ENCODE peak calls at places on chromosomes 11 and 22, in ten cellular contexts. M is COR-L47; J is stimulated activated CD4-positive, alpha-beta T cell treated with anti-CD3 and anti-CD28 coated beads, Interleukin-4, amount 100 ng/mL, for 1 hour; P is A549; C is iris pigment epithelial cell; I is heart left ventricle; R is stimulated activated CD8-positive, alpha-beta memory T cell treated with anti-CD3 and anti-CD28 coated beads, Interleukin-2, amount 100 ng/mL, for 48 hours; E is RCC 7860; W is small intestine; N is activated gamma-delta T cell. F is an unnamed sample.

GRCh38 chr11:5151713-5152153 is 2.8 kb downstream of the OR52A1 start:
- DNase-seq in M (no peak), J (no peak), P (no peak), C (no peak), I (no peak), R (no peak), E (no peak), W (no peak), N (no peak), F (no peak)

GRCh38 chr11:123362941-123363340 is 67.1 kb upstream of the GRAMD1B start:
- DNase-seq in M (no peak), J (no peak), P (no peak), C (no peak), I (no peak), R (no peak), E (no peak), W (no peak), N (no peak), F (no peak)

GRCh38 chr11:35491231-35491871 is 34.1 kb downstream of the PAMR1 start:
- DNase-seq in M (no peak), J (no peak), P (peak; percentile 26), C (peak; percentile 96), I (no peak), R (no peak), E (peak; percentile 67), W (no peak), N (no peak), F (peak; percentile 73)

GRCh38 chr11:94706211-94706610 is 61.9 kb upstream of the AMOTL1 start:
- DNase-seq in M (no peak), J (no peak), P (no peak), C (peak; percentile 40), I (no peak), R (no peak), E (no peak), W (no peak), N (no peak), F (peak; percentile 16)

GRCh38 chr11:95593101-95593500 is 196.5 kb downstream of the FAM76B start:
- DNase-seq in M (no peak), J (no peak), P (no peak), C (peak; percentile 24), I (no peak), R (no peak), E (no peak), W (no peak), N (no peak), F (no peak)

GRCh38 chr11:8017894-8018741 is 31.0 kb downstream of the EIF3F start:
- DNase-seq in M (no peak), J (no peak), P (no peak), C (no peak), I (no peak), R (no peak), E (no peak), W (no peak), N (no peak), F (no peak)

GRCh38 chr22:38257170-38257569 is 15.6 kb downstream of the TMEM184B start:
- DNase-seq in M (no peak), J (no peak), P (no peak), C (peak; percentile 80), I (no peak), R (no peak), E (no peak), W (peak; percentile 42), N (no peak), F (peak; percentile 37)

GRCh38 chr11:33406241-33406640 is 149.1 kb downstream of the HIPK3 start:
- DNase-seq in M (no peak), J (no peak), P (no peak), C (no peak), I (no peak), R (no peak), E (no peak), W (no peak), N (no peak), F (no peak)

GRCh38 chr11:77020751-77021150 is 13.4 kb upstream of the B3GNT6 start:
- DNase-seq in M (no peak), J (no peak), P (peak; percentile 33), C (no peak), I (no peak), R (no peak), E (no peak), W (no peak), N (no peak), F (peak; percentile 19)

GRCh38 chr22:29079218-29079901 is 6.5 kb downstream of the KREMEN1 start:
- DNase-seq in M (peak; percentile 76), J (no peak), P (no peak), C (no peak), I (no peak), R (no peak), E (no peak), W (peak; percentile 85), N (no peak), F (no peak)

F was measured in A172.